ENCODE peak calls at places on chromosomes 3 and 15, in eight cellular contexts. D, A, J, Y, B, P, N and E are unnamed samples.

GRCh38 chr3:73055583-73056364 is 5.7 kb upstream of the EBLN2 start:
- DNase-seq in P (no peak), A (no peak), Y (no peak), N (no peak), D (no peak), J (no peak), B (no peak), E (no peak)

GRCh38 chr3:192011137-192011536 is 550.2 kb downstream of the PYDC2 start:
- DNase-seq in Y (no peak), J (no peak), B (no peak), A (no peak), P (no peak), D (no peak), N (peak), E (no peak)

GRCh38 chr3:30344288-30344687 is 262.1 kb upstream of the TGFBR2 start:
- DNase-seq in N (no peak), Y (no peak), P (no peak), J (peak), A (no peak), D (no peak), B (no peak), E (no peak)

GRCh38 chr3:59771760-59772159 is 721.9 kb upstream of the CFAP20DC start:
- DNase-seq in Y (no peak), J (peak), A (no peak), B (no peak), N (peak), P (no peak), D (peak), E (no peak)

GRCh38 chr3:159366476-159366875 is 564.6 kb downstream of the MFSD1 start:
- DNase-seq in J (no peak), P (no peak), Y (no peak), N (no peak), B (no peak), A (no peak), D (no peak), E (no peak)

GRCh38 chr15:40409366-40409765 is 3.8 kb downstream of the IVD start:
- DNase-seq in D (no peak), B (no peak), J (no peak), Y (no peak), P (no peak), N (no peak), A (no peak), E (no peak)

GRCh38 chr3:105876745-105877624 is 8.2 kb upstream of the CBLB start:
- DNase-seq in Y (no peak), B (no peak), J (no peak), A (no peak), D (no peak), P (peak), N (no peak), E (no peak)

GRCh38 chr3:126329927-126330725 is 27.1 kb downstream of the KLF15 start:
- DNase-seq in J (no peak), D (no peak), A (no peak), B (no peak), P (no peak), N (no peak), Y (no peak), E (peak)

GRCh38 chr15:69595009-69595825 is 142.6 kb downstream of the RPLP1 start:
- DNase-seq in B (no peak), J (peak), P (no peak), D (no peak), N (no peak), A (no peak), Y (no peak), E (peak)

GRCh38 chr3:168071535-168071934 is 24.2 kb downstream of the GOLIM4 start:
- DNase-seq in P (no peak), B (no peak), A (no peak), N (peak), Y (no peak), J (peak), D (peak), E (no peak)